ENCODE peak calls at places on chromosomes 13 and 19, in eight cellular contexts. One of them, this sample, is unnamed.

GRCh38 chr13:30319130-30319529 is 11.8 kb upstream of the KATNAL1 start:
- DNase-seq in mucosa of gallbladder: no peak
- DNase-seq in AG10803: no peak
- DNase-seq in GM03348: no peak
- DNase-seq in T follicular helper cell: no peak
- DNase-seq in retinal pigment epithelial cell: no peak
- DNase-seq in islet precursor cell: peak
- DNase-seq in myocyte: no peak
- DNase-seq in this sample: no peak

GRCh38 chr13:48244159-48244558 is 11.2 kb downstream of the ITM2B start:
- DNase-seq in mucosa of gallbladder: no peak
- DNase-seq in AG10803: no peak
- DNase-seq in GM03348: no peak
- DNase-seq in T follicular helper cell: no peak
- DNase-seq in retinal pigment epithelial cell: no peak
- DNase-seq in islet precursor cell: no peak
- DNase-seq in myocyte: no peak
- DNase-seq in this sample: no peak

GRCh38 chr13:59094149-59094548 is 1069.6 kb downstream of the DIAPH3 start:
- DNase-seq in mucosa of gallbladder: no peak
- DNase-seq in AG10803: no peak
- DNase-seq in GM03348: no peak
- DNase-seq in T follicular helper cell: no peak
- DNase-seq in retinal pigment epithelial cell: no peak
- DNase-seq in islet precursor cell: no peak
- DNase-seq in myocyte: no peak
- DNase-seq in this sample: no peak

GRCh38 chr19:39969266-39969665 is 1.7 kb upstream of the PSMC4 start:
- DNase-seq in mucosa of gallbladder: no peak
- DNase-seq in AG10803: no peak
- DNase-seq in GM03348: no peak
- DNase-seq in T follicular helper cell: no peak
- DNase-seq in retinal pigment epithelial cell: no peak
- DNase-seq in islet precursor cell: no peak
- DNase-seq in myocyte: peak
- DNase-seq in this sample: no peak

GRCh38 chr19:35731353-35731752 is 10.9 kb downstream of the IGFLR1 start:
- DNase-seq in mucosa of gallbladder: no peak
- DNase-seq in AG10803: no peak
- DNase-seq in GM03348: no peak
- DNase-seq in T follicular helper cell: no peak
- DNase-seq in retinal pigment epithelial cell: no peak
- DNase-seq in islet precursor cell: no peak
- DNase-seq in myocyte: no peak
- DNase-seq in this sample: no peak

GRCh38 chr19:50720921-50721291 is 1.3 kb upstream of the SHANK1 start:
- DNase-seq in mucosa of gallbladder: no peak
- DNase-seq in AG10803: peak
- DNase-seq in GM03348: peak
- DNase-seq in T follicular helper cell: no peak
- DNase-seq in retinal pigment epithelial cell: no peak
- DNase-seq in islet precursor cell: peak
- DNase-seq in myocyte: peak
- DNase-seq in this sample: no peak

GRCh38 chr19:38046254-38047047 is 139.4 kb downstream of the SIPA1L3 start:
- DNase-seq in mucosa of gallbladder: no peak
- DNase-seq in AG10803: no peak
- DNase-seq in GM03348: no peak
- DNase-seq in T follicular helper cell: no peak
- DNase-seq in retinal pigment epithelial cell: no peak
- DNase-seq in islet precursor cell: no peak
- DNase-seq in myocyte: no peak
- DNase-seq in this sample: no peak

GRCh38 chr19:4066682-4067395 is at the start of gene ZBTB7A:
- DNase-seq in mucosa of gallbladder: peak
- DNase-seq in AG10803: peak
- DNase-seq in GM03348: peak
- DNase-seq in T follicular helper cell: peak
- DNase-seq in retinal pigment epithelial cell: no peak
- DNase-seq in islet precursor cell: peak
- DNase-seq in myocyte: peak
- DNase-seq in this sample: peak

GRCh38 chr13:48731957-48732569 is 78.3 kb downstream of the CYSLTR2 start:
- DNase-seq in mucosa of gallbladder: peak
- DNase-seq in AG10803: peak
- DNase-seq in GM03348: no peak
- DNase-seq in T follicular helper cell: peak
- DNase-seq in retinal pigment epithelial cell: no peak
- DNase-seq in islet precursor cell: peak
- DNase-seq in myocyte: no peak
- DNase-seq in this sample: peak

GRCh38 chr19:34193439-34193838 is 21.1 kb downstream of the LSM14A start:
- DNase-seq in mucosa of gallbladder: no peak
- DNase-seq in AG10803: no peak
- DNase-seq in GM03348: no peak
- DNase-seq in T follicular helper cell: no peak
- DNase-seq in retinal pigment epithelial cell: no peak
- DNase-seq in islet precursor cell: no peak
- DNase-seq in myocyte: peak
- DNase-seq in this sample: no peak

GRCh38 chr19:18364826-18365528 is 21.0 kb upstream of the GDF15 start:
- DNase-seq in mucosa of gallbladder: peak
- DNase-seq in AG10803: peak
- DNase-seq in GM03348: peak
- DNase-seq in T follicular helper cell: no peak
- DNase-seq in retinal pigment epithelial cell: peak
- DNase-seq in islet precursor cell: peak
- DNase-seq in myocyte: peak
- DNase-seq in this sample: peak

GRCh38 chr19:3058009-3058820 is 4.1 kb downstream of the TLE5 start:
- DNase-seq in mucosa of gallbladder: no peak
- DNase-seq in AG10803: no peak
- DNase-seq in GM03348: no peak
- DNase-seq in T follicular helper cell: no peak
- DNase-seq in retinal pigment epithelial cell: no peak
- DNase-seq in islet precursor cell: no peak
- DNase-seq in myocyte: no peak
- DNase-seq in this sample: no peak

GRCh38 chr13:79867248-79867647 is 386.3 kb downstream of the NDFIP2 start:
- DNase-seq in mucosa of gallbladder: no peak
- DNase-seq in AG10803: peak
- DNase-seq in GM03348: peak
- DNase-seq in T follicular helper cell: no peak
- DNase-seq in retinal pigment epithelial cell: no peak
- DNase-seq in islet precursor cell: no peak
- DNase-seq in myocyte: no peak
- DNase-seq in this sample: no peak

GRCh38 chr19:30621326-30621920 is 249.2 kb downstream of the ZNF536 start:
- DNase-seq in mucosa of gallbladder: no peak
- DNase-seq in AG10803: no peak
- DNase-seq in GM03348: no peak
- DNase-seq in T follicular helper cell: no peak
- DNase-seq in retinal pigment epithelial cell: no peak
- DNase-seq in islet precursor cell: no peak
- DNase-seq in myocyte: no peak
- DNase-seq in this sample: no peak

GRCh38 chr13:66933994-66934393 is 296.1 kb downstream of the PCDH9 start:
- DNase-seq in mucosa of gallbladder: no peak
- DNase-seq in AG10803: peak
- DNase-seq in GM03348: peak
- DNase-seq in T follicular helper cell: no peak
- DNase-seq in retinal pigment epithelial cell: no peak
- DNase-seq in islet precursor cell: no peak
- DNase-seq in myocyte: peak
- DNase-seq in this sample: no peak

GRCh38 chr13:65347420-65348030 is 1882.6 kb downstream of the PCDH9 start:
- DNase-seq in mucosa of gallbladder: no peak
- DNase-seq in AG10803: no peak
- DNase-seq in GM03348: no peak
- DNase-seq in T follicular helper cell: no peak
- DNase-seq in retinal pigment epithelial cell: no peak
- DNase-seq in islet precursor cell: no peak
- DNase-seq in myocyte: no peak
- DNase-seq in this sample: no peak

GRCh38 chr13:98144501-98145350 is 1.8 kb downstream of the FARP1 start:
- DNase-seq in mucosa of gallbladder: no peak
- DNase-seq in AG10803: peak
- DNase-seq in GM03348: peak
- DNase-seq in T follicular helper cell: no peak
- DNase-seq in retinal pigment epithelial cell: no peak
- DNase-seq in islet precursor cell: peak
- DNase-seq in myocyte: peak
- DNase-seq in this sample: no peak

GRCh38 chr13:42174344-42175162 is 97.4 kb upstream of the AKAP11 start:
- DNase-seq in mucosa of gallbladder: peak
- DNase-seq in AG10803: no peak
- DNase-seq in GM03348: no peak
- DNase-seq in T follicular helper cell: no peak
- DNase-seq in retinal pigment epithelial cell: peak
- DNase-seq in islet precursor cell: peak
- DNase-seq in myocyte: peak
- DNase-seq in this sample: no peak

GRCh38 chr13:72050251-72050650 is 183.2 kb upstream of the DACH1 start:
- DNase-seq in mucosa of gallbladder: no peak
- DNase-seq in AG10803: no peak
- DNase-seq in GM03348: no peak
- DNase-seq in T follicular helper cell: no peak
- DNase-seq in retinal pigment epithelial cell: no peak
- DNase-seq in islet precursor cell: no peak
- DNase-seq in myocyte: no peak
- DNase-seq in this sample: no peak

GRCh38 chr19:4575978-4576933 is 16.8 kb upstream of the SEMA6B start:
- DNase-seq in mucosa of gallbladder: peak
- DNase-seq in AG10803: peak
- DNase-seq in GM03348: peak
- DNase-seq in T follicular helper cell: peak
- DNase-seq in retinal pigment epithelial cell: no peak
- DNase-seq in islet precursor cell: peak
- DNase-seq in myocyte: peak
- DNase-seq in this sample: peak

GRCh38 chr19:39155114-39155700 is 29.6 kb downstream of the PAK4 start:
- DNase-seq in mucosa of gallbladder: no peak
- DNase-seq in AG10803: no peak
- DNase-seq in GM03348: no peak
- DNase-seq in T follicular helper cell: no peak
- DNase-seq in retinal pigment epithelial cell: no peak
- DNase-seq in islet precursor cell: no peak
- DNase-seq in myocyte: no peak
- DNase-seq in this sample: no peak

GRCh38 chr19:29260477-29261317 is 47.7 kb upstream of the UQCRFS1 start:
- DNase-seq in mucosa of gallbladder: no peak
- DNase-seq in AG10803: peak
- DNase-seq in GM03348: no peak
- DNase-seq in T follicular helper cell: no peak
- DNase-seq in retinal pigment epithelial cell: no peak
- DNase-seq in islet precursor cell: no peak
- DNase-seq in myocyte: peak
- DNase-seq in this sample: peak

GRCh38 chr13:51614350-51614786 is 30.1 kb downstream of the WDFY2 start:
- DNase-seq in mucosa of gallbladder: no peak
- DNase-seq in AG10803: peak
- DNase-seq in GM03348: peak
- DNase-seq in T follicular helper cell: peak
- DNase-seq in retinal pigment epithelial cell: no peak
- DNase-seq in islet precursor cell: no peak
- DNase-seq in myocyte: peak
- DNase-seq in this sample: peak

GRCh38 chr13:82817133-82817532 is 1065.1 kb downstream of the SLITRK1 start:
- DNase-seq in mucosa of gallbladder: no peak
- DNase-seq in AG10803: no peak
- DNase-seq in GM03348: no peak
- DNase-seq in T follicular helper cell: no peak
- DNase-seq in retinal pigment epithelial cell: no peak
- DNase-seq in islet precursor cell: no peak
- DNase-seq in myocyte: no peak
- DNase-seq in this sample: no peak

GRCh38 chr19:47068246-47068645 is 19.8 kb upstream of the TMEM160 start:
- DNase-seq in mucosa of gallbladder: no peak
- DNase-seq in AG10803: no peak
- DNase-seq in GM03348: no peak
- DNase-seq in T follicular helper cell: no peak
- DNase-seq in retinal pigment epithelial cell: no peak
- DNase-seq in islet precursor cell: no peak
- DNase-seq in myocyte: no peak
- DNase-seq in this sample: no peak

GRCh38 chr13:40974460-40975407 is 44.4 kb downstream of the ELF1 start:
- DNase-seq in mucosa of gallbladder: no peak
- DNase-seq in AG10803: peak
- DNase-seq in GM03348: no peak
- DNase-seq in T follicular helper cell: no peak
- DNase-seq in retinal pigment epithelial cell: no peak
- DNase-seq in islet precursor cell: peak
- DNase-seq in myocyte: peak
- DNase-seq in this sample: peak

GRCh38 chr19:873084-874019 is 13.9 kb downstream of the CFD start:
- DNase-seq in mucosa of gallbladder: no peak
- DNase-seq in AG10803: peak
- DNase-seq in GM03348: peak
- DNase-seq in T follicular helper cell: peak
- DNase-seq in retinal pigment epithelial cell: no peak
- DNase-seq in islet precursor cell: no peak
- DNase-seq in myocyte: no peak
- DNase-seq in this sample: no peak

GRCh38 chr19:16259385-16260159 is 61.9 kb downstream of the AP1M1 start:
- DNase-seq in mucosa of gallbladder: no peak
- DNase-seq in AG10803: no peak
- DNase-seq in GM03348: no peak
- DNase-seq in T follicular helper cell: no peak
- DNase-seq in retinal pigment epithelial cell: no peak
- DNase-seq in islet precursor cell: no peak
- DNase-seq in myocyte: no peak
- DNase-seq in this sample: peak

GRCh38 chr19:4208385-4209094 is 20.8 kb upstream of the EBI3 start:
- DNase-seq in mucosa of gallbladder: peak
- DNase-seq in AG10803: no peak
- DNase-seq in GM03348: peak
- DNase-seq in T follicular helper cell: no peak
- DNase-seq in retinal pigment epithelial cell: no peak
- DNase-seq in islet precursor cell: peak
- DNase-seq in myocyte: peak
- DNase-seq in this sample: peak

GRCh38 chr13:85565652-85566051 is 233.6 kb downstream of the SLITRK6 start:
- DNase-seq in mucosa of gallbladder: no peak
- DNase-seq in AG10803: no peak
- DNase-seq in GM03348: no peak
- DNase-seq in T follicular helper cell: no peak
- DNase-seq in retinal pigment epithelial cell: no peak
- DNase-seq in islet precursor cell: no peak
- DNase-seq in myocyte: no peak
- DNase-seq in this sample: no peak

GRCh38 chr19:677601-678380 is 1.6 kb downstream of the FSTL3 start:
- DNase-seq in mucosa of gallbladder: no peak
- DNase-seq in AG10803: no peak
- DNase-seq in GM03348: no peak
- DNase-seq in T follicular helper cell: no peak
- DNase-seq in retinal pigment epithelial cell: no peak
- DNase-seq in islet precursor cell: no peak
- DNase-seq in myocyte: no peak
- DNase-seq in this sample: peak

GRCh38 chr19:19554074-19555023 is 16.3 kb downstream of the CILP2 start:
- DNase-seq in mucosa of gallbladder: no peak
- DNase-seq in AG10803: peak
- DNase-seq in GM03348: peak
- DNase-seq in T follicular helper cell: no peak
- DNase-seq in retinal pigment epithelial cell: no peak
- DNase-seq in islet precursor cell: peak
- DNase-seq in myocyte: peak
- DNase-seq in this sample: peak

GRCh38 chr19:6076675-6077463 is 33.4 kb downstream of the RFX2 start:
- DNase-seq in mucosa of gallbladder: no peak
- DNase-seq in AG10803: peak
- DNase-seq in GM03348: peak
- DNase-seq in T follicular helper cell: no peak
- DNase-seq in retinal pigment epithelial cell: peak
- DNase-seq in islet precursor cell: no peak
- DNase-seq in myocyte: peak
- DNase-seq in this sample: no peak

GRCh38 chr13:29924482-29924884 is 74.1 kb upstream of the UBL3 start:
- DNase-seq in mucosa of gallbladder: no peak
- DNase-seq in AG10803: peak
- DNase-seq in GM03348: peak
- DNase-seq in T follicular helper cell: no peak
- DNase-seq in retinal pigment epithelial cell: no peak
- DNase-seq in islet precursor cell: peak
- DNase-seq in myocyte: peak
- DNase-seq in this sample: peak